ENCODE peak calls at places on chromosomes 2 and 18, in six cellular contexts. One of them, this sample, is unnamed.

GRCh38 chr2:46973687-46974086 is 58.1 kb upstream of the MCFD2 start:
- DNase-seq in SK-N-SH: no peak
- DNase-seq in K562: no peak
- DNase-seq in HepG2: no peak
- DNase-seq in H1: no peak
- DNase-seq in GM12878: no peak
- DNase-seq in this sample: no peak

GRCh38 chr2:29239209-29239960 is 124.2 kb downstream of the CLIP4 start:
- DNase-seq in SK-N-SH: no peak
- DNase-seq in K562: no peak
- DNase-seq in HepG2: no peak
- DNase-seq in H1: no peak
- DNase-seq in GM12878: no peak
- DNase-seq in this sample: no peak

GRCh38 chr2:14557921-14558320 is 74.6 kb upstream of the LRATD1 start:
- DNase-seq in SK-N-SH: no peak
- DNase-seq in K562: no peak
- DNase-seq in HepG2: no peak
- DNase-seq in H1: no peak
- DNase-seq in GM12878: no peak
- DNase-seq in this sample: no peak

GRCh38 chr2:146992057-146992456 is 852.8 kb upstream of the ACVR2A start:
- DNase-seq in SK-N-SH: no peak
- DNase-seq in K562: no peak
- DNase-seq in HepG2: no peak
- DNase-seq in H1: no peak
- DNase-seq in GM12878: no peak
- DNase-seq in this sample: no peak

GRCh38 chr2:126722081-126722480 is 66.1 kb downstream of the GYPC start:
- DNase-seq in SK-N-SH: peak; percentile 16
- DNase-seq in K562: no peak
- DNase-seq in HepG2: no peak
- DNase-seq in H1: no peak
- DNase-seq in GM12878: no peak
- DNase-seq in this sample: no peak

GRCh38 chr2:62287895-62288589 is 92.1 kb downstream of the B3GNT2 start:
- DNase-seq in SK-N-SH: peak; percentile 81
- DNase-seq in K562: peak; percentile 68
- DNase-seq in HepG2: peak; percentile 44
- DNase-seq in H1: no peak
- DNase-seq in GM12878: peak; percentile 94
- DNase-seq in this sample: no peak

GRCh38 chr2:45013229-45014015 is 4.2 kb upstream of the SIX2 start:
- DNase-seq in SK-N-SH: peak; percentile 42
- DNase-seq in K562: no peak
- DNase-seq in HepG2: no peak
- DNase-seq in H1: no peak
- DNase-seq in GM12878: no peak
- DNase-seq in this sample: no peak

GRCh38 chr2:69099541-69099940 is 86.6 kb downstream of the ANTXR1 start:
- DNase-seq in SK-N-SH: no peak
- DNase-seq in K562: no peak
- DNase-seq in HepG2: no peak
- DNase-seq in H1: no peak
- DNase-seq in GM12878: no peak
- DNase-seq in this sample: peak; percentile 19

GRCh38 chr2:223941579-223942277 is 3.4 kb downstream of the WDFY1 start:
- DNase-seq in SK-N-SH: no peak
- DNase-seq in K562: no peak
- DNase-seq in HepG2: no peak
- DNase-seq in H1: no peak
- DNase-seq in GM12878: peak; percentile 73
- DNase-seq in this sample: peak; percentile 42

GRCh38 chr2:133458280-133458679 is 110.0 kb downstream of the NCKAP5 start:
- DNase-seq in SK-N-SH: no peak
- DNase-seq in K562: no peak
- DNase-seq in HepG2: no peak
- DNase-seq in H1: no peak
- DNase-seq in GM12878: no peak
- DNase-seq in this sample: peak; percentile 46

GRCh38 chr2:31231571-31232287 is 2.2 kb upstream of the EHD3 start:
- DNase-seq in SK-N-SH: no peak
- DNase-seq in K562: no peak
- DNase-seq in HepG2: no peak
- DNase-seq in H1: no peak
- DNase-seq in GM12878: no peak
- DNase-seq in this sample: no peak

GRCh38 chr2:95025406-95026319 is at the start of gene MAL:
- DNase-seq in SK-N-SH: peak; percentile 49
- DNase-seq in K562: peak; percentile 51
- DNase-seq in HepG2: no peak
- DNase-seq in H1: no peak
- DNase-seq in GM12878: no peak
- DNase-seq in this sample: no peak

GRCh38 chr2:62811086-62811485 is 105.6 kb downstream of the EHBP1 start:
- DNase-seq in SK-N-SH: peak; percentile 26
- DNase-seq in K562: no peak
- DNase-seq in HepG2: no peak
- DNase-seq in H1: no peak
- DNase-seq in GM12878: no peak
- DNase-seq in this sample: no peak

GRCh38 chr2:232779935-232780334 is 3.6 kb upstream of the KCNJ13 start:
- DNase-seq in SK-N-SH: no peak
- DNase-seq in K562: no peak
- DNase-seq in HepG2: no peak
- DNase-seq in H1: no peak
- DNase-seq in GM12878: no peak
- DNase-seq in this sample: peak; percentile 85

GRCh38 chr2:12684471-12684936 is 32.2 kb upstream of the TRIB2 start:
- DNase-seq in SK-N-SH: no peak
- DNase-seq in K562: no peak
- DNase-seq in HepG2: no peak
- DNase-seq in H1: no peak
- DNase-seq in GM12878: no peak
- DNase-seq in this sample: peak; percentile 27

GRCh38 chr2:16011621-16011960 is 71.2 kb downstream of the MYCN start:
- DNase-seq in SK-N-SH: no peak
- DNase-seq in K562: no peak
- DNase-seq in HepG2: no peak
- DNase-seq in H1: no peak
- DNase-seq in GM12878: no peak
- DNase-seq in this sample: no peak

GRCh38 chr2:26018184-26018716 is 15.6 kb upstream of the RAB10 start:
- DNase-seq in SK-N-SH: peak; percentile 52
- DNase-seq in K562: peak; percentile 78
- DNase-seq in HepG2: peak; percentile 48
- DNase-seq in H1: no peak
- DNase-seq in GM12878: no peak
- DNase-seq in this sample: peak; percentile 52

GRCh38 chr18:8890957-8891464 is 185.7 kb downstream of the MTCL1 start:
- DNase-seq in SK-N-SH: no peak
- DNase-seq in K562: peak; percentile 65
- DNase-seq in HepG2: peak; percentile 39
- DNase-seq in H1: peak; percentile 60
- DNase-seq in GM12878: no peak
- DNase-seq in this sample: peak; percentile 83

GRCh38 chr18:79046522-79046921 is 22.7 kb upstream of the ATP9B start:
- DNase-seq in SK-N-SH: no peak
- DNase-seq in K562: no peak
- DNase-seq in HepG2: no peak
- DNase-seq in H1: no peak
- DNase-seq in GM12878: no peak
- DNase-seq in this sample: no peak
- H2AFZ ChIP-seq in SK-N-SH: no peak overlapping the region
- H2AFZ ChIP-seq in K562: no peak overlapping the region
- H2AFZ ChIP-seq in HepG2: peak overlapping the region; percentile 78
- H2AFZ ChIP-seq in H1: peak overlapping the region; percentile 93
- H2AFZ ChIP-seq in GM12878: no peak overlapping the region
- H2AFZ ChIP-seq in this sample: no peak overlapping the region

DNA sequence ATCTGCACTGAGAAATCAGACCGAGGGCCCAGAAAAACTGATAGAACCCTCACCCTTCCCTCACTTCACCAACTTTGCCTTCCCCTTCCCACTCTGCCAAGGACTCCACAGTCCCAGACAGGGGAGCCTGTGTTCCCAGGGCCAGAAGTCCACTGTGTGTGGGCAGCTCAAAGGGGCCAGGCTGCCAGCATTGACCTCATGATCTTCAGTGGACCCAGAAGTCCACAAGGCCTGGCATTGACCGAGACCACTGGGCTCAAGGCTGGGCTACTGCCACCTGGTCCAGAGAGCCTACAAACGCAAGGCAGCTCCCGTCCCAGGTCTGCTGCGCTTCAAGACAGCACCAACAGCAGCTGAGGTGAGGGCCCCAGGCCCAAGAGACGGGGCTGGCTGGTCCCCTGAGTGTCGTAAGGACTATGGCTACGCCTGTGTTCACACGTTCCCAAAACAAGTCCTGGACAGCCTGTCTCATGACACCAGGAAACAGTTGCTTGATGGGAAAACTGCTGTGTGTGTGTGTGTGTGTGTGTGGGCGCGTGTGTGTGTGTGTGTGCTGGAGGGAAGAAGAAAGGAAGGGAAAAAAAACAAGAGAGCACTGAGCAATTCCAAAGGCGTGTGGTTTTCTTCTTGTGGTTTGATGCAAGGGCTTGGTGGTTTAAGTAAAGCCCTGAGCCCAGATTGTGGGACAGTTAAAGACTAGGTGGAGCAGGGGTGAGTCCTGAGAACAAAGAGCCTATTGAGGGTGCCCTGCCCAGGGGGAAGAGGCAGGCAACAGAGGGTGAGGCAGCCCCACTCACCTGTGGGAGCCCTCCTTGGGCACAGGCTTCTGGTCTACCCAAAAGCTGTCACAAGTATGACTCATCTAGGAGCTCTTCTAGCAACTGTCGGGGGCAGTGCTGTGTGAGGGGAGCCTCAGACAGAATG is 46.6 kb upstream of the ZBTB7C start:
- DNase-seq in SK-N-SH: no peak
- DNase-seq in K562: no peak
- DNase-seq in HepG2: no peak
- DNase-seq in H1: no peak
- DNase-seq in GM12878: no peak
- DNase-seq in this sample: no peak
- H3K9ac ChIP-seq in SK-N-SH: no peak overlapping the region
- H3K9ac ChIP-seq in K562: no peak overlapping the region
- H3K9ac ChIP-seq in HepG2: no peak overlapping the region
- H3K9ac ChIP-seq in H1: no peak overlapping the region
- H3K9ac ChIP-seq in GM12878: no peak overlapping the region
- H3K9ac ChIP-seq in this sample: no peak overlapping the region

GRCh38 chr2:33287611-33288010 is 188.8 kb upstream of the RASGRP3 start:
- DNase-seq in SK-N-SH: no peak
- DNase-seq in K562: no peak
- DNase-seq in HepG2: no peak
- DNase-seq in H1: no peak
- DNase-seq in GM12878: no peak
- DNase-seq in this sample: no peak
- TF ChIP-seq MAX in SK-N-SH: no peak
- TF ChIP-seq MAX in K562: no peak
- TF ChIP-seq MAX in HepG2: no peak
- TF ChIP-seq MAX in H1: no peak
- TF ChIP-seq MAX in GM12878: no peak
- TF ChIP-seq MAX in this sample: no peak

DNA sequence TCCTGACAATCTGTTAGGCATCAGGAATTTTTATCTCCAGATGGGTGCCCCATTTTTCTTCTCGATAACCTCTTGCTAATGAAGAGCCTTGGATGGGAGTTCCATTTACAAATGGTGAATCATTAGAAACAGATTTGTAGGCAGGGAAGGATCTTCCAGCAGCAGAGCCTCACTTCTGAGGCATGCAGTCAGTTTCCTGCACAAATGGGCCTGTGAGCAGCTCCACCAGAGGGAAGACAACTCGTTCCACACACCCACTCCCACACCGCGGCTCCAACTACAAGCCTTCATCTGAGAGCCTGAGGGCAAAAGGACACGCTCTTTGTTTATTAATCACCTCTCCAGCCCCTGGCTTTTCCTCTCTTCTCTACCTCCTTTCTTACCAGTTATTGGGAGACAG is 108.5 kb downstream of the CTAGE1 start:
- DNase-seq in SK-N-SH: no peak
- DNase-seq in K562: no peak
- DNase-seq in HepG2: no peak
- DNase-seq in H1: no peak
- DNase-seq in GM12878: no peak
- DNase-seq in this sample: no peak
- H2AFZ ChIP-seq in SK-N-SH: no peak overlapping the region
- H2AFZ ChIP-seq in K562: no peak overlapping the region
- H2AFZ ChIP-seq in HepG2: no peak overlapping the region
- H2AFZ ChIP-seq in H1: no peak overlapping the region
- H2AFZ ChIP-seq in GM12878: no peak overlapping the region
- H2AFZ ChIP-seq in this sample: no peak overlapping the region

GRCh38 chr2:118223487-118224136 is 135.3 kb downstream of the INSIG2 start:
- DNase-seq in SK-N-SH: no peak
- DNase-seq in K562: no peak
- DNase-seq in HepG2: no peak
- DNase-seq in H1: no peak
- DNase-seq in GM12878: no peak
- DNase-seq in this sample: no peak

GRCh38 chr2:118224144-118224887 is 136.0 kb downstream of the INSIG2 start:
- DNase-seq in SK-N-SH: peak; percentile 50
- DNase-seq in K562: no peak
- DNase-seq in HepG2: no peak
- DNase-seq in H1: no peak
- DNase-seq in GM12878: no peak
- DNase-seq in this sample: no peak

GRCh38 chr2:118222643-118223486 is 134.6 kb downstream of the INSIG2 start:
- DNase-seq in SK-N-SH: no peak
- DNase-seq in K562: no peak
- DNase-seq in HepG2: no peak
- DNase-seq in H1: no peak
- DNase-seq in GM12878: no peak
- DNase-seq in this sample: no peak

GRCh38 chr2:118221952-118222594 is 133.8 kb downstream of the INSIG2 start:
- DNase-seq in SK-N-SH: peak; percentile 72
- DNase-seq in K562: peak; percentile 47
- DNase-seq in HepG2: peak; percentile 61
- DNase-seq in H1: no peak
- DNase-seq in GM12878: no peak
- DNase-seq in this sample: peak; percentile 69

DNA sequence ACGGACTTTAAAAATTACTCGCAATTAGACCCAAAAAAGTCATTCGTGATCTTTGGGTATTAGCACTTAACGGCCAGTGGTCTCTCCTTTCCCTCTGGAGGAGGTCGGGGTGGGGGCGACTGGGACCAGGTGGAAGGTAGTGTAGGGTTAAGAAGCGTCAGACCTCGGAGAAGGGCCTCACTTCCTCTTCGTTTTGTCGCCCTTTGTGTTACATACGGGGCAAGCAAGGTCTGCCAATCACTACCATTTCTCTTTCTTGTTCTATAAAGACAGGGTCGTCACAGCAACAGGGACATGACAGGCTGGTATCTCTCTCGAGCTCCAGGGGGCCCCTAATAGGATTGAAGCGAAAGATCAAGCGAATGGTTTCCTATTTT is 136.6 kb downstream of the INSIG2 start:
- DNase-seq in SK-N-SH: peak; percentile 21
- DNase-seq in K562: no peak
- DNase-seq in HepG2: no peak
- DNase-seq in H1: no peak
- DNase-seq in GM12878: no peak
- DNase-seq in this sample: no peak
- H3K9ac ChIP-seq in SK-N-SH: no peak overlapping the region
- H3K9ac ChIP-seq in K562: no peak overlapping the region
- H3K9ac ChIP-seq in HepG2: no peak overlapping the region
- H3K9ac ChIP-seq in H1: no peak overlapping the region
- H3K9ac ChIP-seq in GM12878: peak overlapping the region; percentile 87
- H3K9ac ChIP-seq in this sample: no peak overlapping the region

This sample was measured in endothelial cell of umbilical vein.